ENCODE peak calls at places on chromosomes 11 and 22, in eight cellular contexts. C is NCI-H446, Q is posterior vena cava, P is fibroblast of villous mesenchyme, I is NT2/D1, L is coronary artery, J is NCI-H345, N is kidney tubule cell. V is an unnamed sample.

GRCh38 chr22:49767355-49768062 is 60.2 kb downstream of the BRD1 start:
- DNase-seq in C (no peak), Q (peak; percentile 68), P (peak; percentile 62), I (peak; percentile 27), L (peak; percentile 61), J (peak; percentile 2), N (peak; percentile 62), V (no peak)

GRCh38 chr11:6027501-6027900 is 3.1 kb downstream of the OR56A1 start:
- DNase-seq in C (no peak), Q (no peak), P (no peak), I (no peak), L (no peak), J (no peak), N (no peak), V (no peak)

GRCh38 chr22:27790396-27791216 is 10.9 kb downstream of the MN1 start:
- DNase-seq in C (no peak), Q (no peak), P (peak; percentile 22), I (no peak), L (no peak), J (no peak), N (no peak), V (no peak)

GRCh38 chr22:42655693-42656092 is 6.5 kb upstream of the CYB5R3 start:
- DNase-seq in C (no peak), Q (no peak), P (no peak), I (no peak), L (no peak), J (peak; percentile 89), N (no peak), V (peak; percentile 80)

GRCh38 chr11:12291767-12292166 is 85.6 kb upstream of the PARVA start:
- DNase-seq in C (no peak), Q (no peak), P (no peak), I (no peak), L (no peak), J (no peak), N (no peak), V (no peak)

GRCh38 chr22:48600171-48600570 is 1227.5 kb downstream of the BRD1 start:
- DNase-seq in C (no peak), Q (no peak), P (no peak), I (no peak), L (no peak), J (no peak), N (no peak), V (no peak)

GRCh38 chr11:61833478-61833877 is 5.4 kb downstream of the FADS2 start:
- DNase-seq in C (no peak), Q (peak; percentile 45), P (no peak), I (no peak), L (no peak), J (peak; percentile 79), N (no peak), V (no peak)

GRCh38 chr11:11148104-11148509 is 204.9 kb downstream of the CSNK2A3 start:
- DNase-seq in C (no peak), Q (peak; percentile 95), P (peak; percentile 61), I (peak; percentile 85), L (peak; percentile 93), J (no peak), N (peak; percentile 93), V (no peak)

GRCh38 chr11:131889146-131889577 is 518.7 kb downstream of the NTM start:
- DNase-seq in C (no peak), Q (no peak), P (peak; percentile 81), I (peak; percentile 62), L (no peak), J (peak; percentile 55), N (peak; percentile 92), V (peak; percentile 94)

GRCh38 chr11:2931771-2932738 is 2.8 kb upstream of the PHLDA2 start:
- DNase-seq in C (no peak), Q (peak; percentile 77), P (no peak), I (no peak), L (no peak), J (no peak), N (no peak), V (no peak)

GRCh38 chr11:125465254-125465653 is 30.8 kb downstream of the FEZ1 start:
- DNase-seq in C (no peak), Q (no peak), P (no peak), I (no peak), L (no peak), J (no peak), N (no peak), V (no peak)

GRCh38 chr22:39233736-39234120 is 11.1 kb downstream of the PDGFB start:
- DNase-seq in C (no peak), Q (no peak), P (no peak), I (no peak), L (no peak), J (no peak), N (no peak), V (no peak)

GRCh38 chr11:114034956-114035355 is 24.6 kb upstream of the ZBTB16 start:
- DNase-seq in C (no peak), Q (peak; percentile 19), P (no peak), I (no peak), L (no peak), J (no peak), N (no peak), V (no peak)

GRCh38 chr22:27456696-27457503 is 344.7 kb downstream of the MN1 start:
- DNase-seq in C (no peak), Q (no peak), P (peak; percentile 58), I (no peak), L (no peak), J (no peak), N (peak; percentile 91), V (no peak)

GRCh38 chr11:71330996-71331395 is 78.6 kb upstream of the SHANK2 start:
- DNase-seq in C (no peak), Q (peak; percentile 45), P (no peak), I (no peak), L (no peak), J (no peak), N (no peak), V (no peak)

GRCh38 chr11:108916290-108916689 is 251.4 kb downstream of the DDX10 start:
- DNase-seq in C (no peak), Q (no peak), P (no peak), I (no peak), L (no peak), J (no peak), N (peak; percentile 17), V (no peak)

GRCh38 chr22:35119494-35119893 is 53.5 kb downstream of the ISX start:
- DNase-seq in C (no peak), Q (no peak), P (no peak), I (no peak), L (no peak), J (no peak), N (no peak), V (no peak)

GRCh38 chr11:120215634-120216033 is 4.8 kb downstream of the OAF start:
- DNase-seq in C (no peak), Q (peak; percentile 89), P (peak; percentile 83), I (no peak), L (no peak), J (no peak), N (peak; percentile 66), V (no peak)

GRCh38 chr22:45638834-45639746 is 32.5 kb upstream of the ATXN10 start:
- DNase-seq in C (no peak), Q (peak; percentile 92), P (peak; percentile 77), I (no peak), L (no peak), J (no peak), N (peak; percentile 84), V (no peak)

GRCh38 chr11:73520358-73521061 is 77.4 kb downstream of the FAM168A start:
- DNase-seq in C (peak; percentile 19), Q (no peak), P (no peak), I (no peak), L (no peak), J (no peak), N (no peak), V (peak; percentile 16)

GRCh38 chr11:131624526-131624925 is 254.1 kb downstream of the NTM start:
- DNase-seq in C (no peak), Q (no peak), P (no peak), I (no peak), L (no peak), J (no peak), N (peak; percentile 90), V (no peak)

GRCh38 chr22:44818727-44819126 is 66.4 kb downstream of the ARHGAP8 start:
- DNase-seq in C (no peak), Q (peak; percentile 29), P (no peak), I (no peak), L (no peak), J (no peak), N (no peak), V (no peak)

GRCh38 chr22:37259540-37260029 is 15.5 kb upstream of the RAC2 start:
- DNase-seq in C (no peak), Q (peak; percentile 49), P (peak; percentile 54), I (no peak), L (no peak), J (no peak), N (peak; percentile 48), V (no peak)

GRCh38 chr11:19508166-19508565 is 204.5 kb upstream of the NAV2 start:
- DNase-seq in C (no peak), Q (no peak), P (peak; percentile 49), I (no peak), L (no peak), J (no peak), N (peak; percentile 50), V (no peak)

GRCh38 chr22:42820075-42820763 is 36.9 kb downstream of the ARFGAP3 start:
- DNase-seq in C (no peak), Q (no peak), P (peak; percentile 82), I (no peak), L (no peak), J (no peak), N (peak; percentile 67), V (no peak)

GRCh38 chr11:43830928-43831440 is 49.6 kb upstream of the ALKBH3 start:
- DNase-seq in C (no peak), Q (no peak), P (peak; percentile 98), I (peak; percentile 57), L (peak; percentile 76), J (peak; percentile 5), N (peak; percentile 100), V (no peak)